ENCODE peak calls at places on chromosome 22, in five cellular contexts. One of them, this sample, is unnamed.

GRCh38 chr22:26565889-26566288 is 24.0 kb downstream of the TPST2 start:
- DNase-seq in mesenchymal stem cell: no peak
- DNase-seq in left cardiac atrium: no peak
- DNase-seq in upper lobe of right lung: no peak
- DNase-seq in activated CD4-positive, alpha-beta T cell treated with anti-CD3 and anti-CD28 coated beads, Interleukin-2, amount 10 ng/mL, durations not matched to agents 7 days and 5 days: no peak
- DNase-seq in this sample: no peak

GRCh38 chr22:35630387-35630793 is 13.3 kb upstream of the MB start:
- DNase-seq in mesenchymal stem cell: peak
- DNase-seq in left cardiac atrium: no peak
- DNase-seq in upper lobe of right lung: peak
- DNase-seq in activated CD4-positive, alpha-beta T cell treated with anti-CD3 and anti-CD28 coated beads, Interleukin-2, amount 10 ng/mL, durations not matched to agents 7 days and 5 days: no peak
- DNase-seq in this sample: peak

GRCh38 chr22:31228425-31228824 is 16.3 kb downstream of the LIMK2 start:
- DNase-seq in mesenchymal stem cell: no peak
- DNase-seq in left cardiac atrium: no peak
- DNase-seq in upper lobe of right lung: no peak
- DNase-seq in activated CD4-positive, alpha-beta T cell treated with anti-CD3 and anti-CD28 coated beads, Interleukin-2, amount 10 ng/mL, durations not matched to agents 7 days and 5 days: no peak
- DNase-seq in this sample: no peak

GRCh38 chr22:49011379-49011768 is 816.3 kb downstream of the BRD1 start:
- DNase-seq in mesenchymal stem cell: no peak
- DNase-seq in left cardiac atrium: no peak
- DNase-seq in upper lobe of right lung: no peak
- DNase-seq in activated CD4-positive, alpha-beta T cell treated with anti-CD3 and anti-CD28 coated beads, Interleukin-2, amount 10 ng/mL, durations not matched to agents 7 days and 5 days: no peak
- DNase-seq in this sample: no peak

GRCh38 chr22:32204211-32204855 is 540 bp downstream of the RFPL2 start:
- DNase-seq in mesenchymal stem cell: no peak
- DNase-seq in left cardiac atrium: no peak
- DNase-seq in upper lobe of right lung: no peak
- DNase-seq in activated CD4-positive, alpha-beta T cell treated with anti-CD3 and anti-CD28 coated beads, Interleukin-2, amount 10 ng/mL, durations not matched to agents 7 days and 5 days: no peak
- DNase-seq in this sample: no peak

GRCh38 chr22:43044402-43044801 is 29.5 kb upstream of the PACSIN2 start:
- DNase-seq in mesenchymal stem cell: no peak
- DNase-seq in left cardiac atrium: no peak
- DNase-seq in upper lobe of right lung: no peak
- DNase-seq in activated CD4-positive, alpha-beta T cell treated with anti-CD3 and anti-CD28 coated beads, Interleukin-2, amount 10 ng/mL, durations not matched to agents 7 days and 5 days: no peak
- DNase-seq in this sample: no peak

GRCh38 chr22:41286639-41287091 is 678 bp upstream of the RANGAP1 start:
- DNase-seq in mesenchymal stem cell: no peak
- DNase-seq in left cardiac atrium: no peak
- DNase-seq in upper lobe of right lung: no peak
- DNase-seq in activated CD4-positive, alpha-beta T cell treated with anti-CD3 and anti-CD28 coated beads, Interleukin-2, amount 10 ng/mL, durations not matched to agents 7 days and 5 days: peak
- DNase-seq in this sample: peak

GRCh38 chr22:26174280-26174679 is 5.0 kb downstream of the SEZ6L start:
- DNase-seq in mesenchymal stem cell: no peak
- DNase-seq in left cardiac atrium: no peak
- DNase-seq in upper lobe of right lung: no peak
- DNase-seq in activated CD4-positive, alpha-beta T cell treated with anti-CD3 and anti-CD28 coated beads, Interleukin-2, amount 10 ng/mL, durations not matched to agents 7 days and 5 days: no peak
- DNase-seq in this sample: no peak

GRCh38 chr22:35972559-35972958 is 56.1 kb downstream of the RBFOX2 start:
- DNase-seq in mesenchymal stem cell: peak
- DNase-seq in left cardiac atrium: no peak
- DNase-seq in upper lobe of right lung: no peak
- DNase-seq in activated CD4-positive, alpha-beta T cell treated with anti-CD3 and anti-CD28 coated beads, Interleukin-2, amount 10 ng/mL, durations not matched to agents 7 days and 5 days: no peak
- DNase-seq in this sample: no peak

GRCh38 chr22:26847816-26848215 is 190.4 kb downstream of the MIAT start:
- DNase-seq in mesenchymal stem cell: no peak
- DNase-seq in left cardiac atrium: no peak
- DNase-seq in upper lobe of right lung: no peak
- DNase-seq in activated CD4-positive, alpha-beta T cell treated with anti-CD3 and anti-CD28 coated beads, Interleukin-2, amount 10 ng/mL, durations not matched to agents 7 days and 5 days: no peak
- DNase-seq in this sample: no peak

GRCh38 chr22:37212174-37212906 is at the start of gene SSTR3:
- DNase-seq in mesenchymal stem cell: no peak
- DNase-seq in left cardiac atrium: peak
- DNase-seq in upper lobe of right lung: peak
- DNase-seq in activated CD4-positive, alpha-beta T cell treated with anti-CD3 and anti-CD28 coated beads, Interleukin-2, amount 10 ng/mL, durations not matched to agents 7 days and 5 days: no peak
- DNase-seq in this sample: peak

GRCh38 chr22:43832393-43833265 is 20.5 kb upstream of the EFCAB6 start:
- DNase-seq in mesenchymal stem cell: no peak
- DNase-seq in left cardiac atrium: no peak
- DNase-seq in upper lobe of right lung: peak
- DNase-seq in activated CD4-positive, alpha-beta T cell treated with anti-CD3 and anti-CD28 coated beads, Interleukin-2, amount 10 ng/mL, durations not matched to agents 7 days and 5 days: no peak
- DNase-seq in this sample: no peak

GRCh38 chr22:42473484-42474193 is 41.4 kb upstream of the NFAM1 start:
- DNase-seq in mesenchymal stem cell: peak
- DNase-seq in left cardiac atrium: no peak
- DNase-seq in upper lobe of right lung: no peak
- DNase-seq in activated CD4-positive, alpha-beta T cell treated with anti-CD3 and anti-CD28 coated beads, Interleukin-2, amount 10 ng/mL, durations not matched to agents 7 days and 5 days: peak
- DNase-seq in this sample: no peak

GRCh38 chr22:27419473-27419872 is 382.1 kb downstream of the MN1 start:
- DNase-seq in mesenchymal stem cell: no peak
- DNase-seq in left cardiac atrium: no peak
- DNase-seq in upper lobe of right lung: no peak
- DNase-seq in activated CD4-positive, alpha-beta T cell treated with anti-CD3 and anti-CD28 coated beads, Interleukin-2, amount 10 ng/mL, durations not matched to agents 7 days and 5 days: no peak
- DNase-seq in this sample: no peak

GRCh38 chr22:39171623-39172264 is 19.3 kb upstream of the CBX7 start:
- DNase-seq in mesenchymal stem cell: no peak
- DNase-seq in left cardiac atrium: no peak
- DNase-seq in upper lobe of right lung: no peak
- DNase-seq in activated CD4-positive, alpha-beta T cell treated with anti-CD3 and anti-CD28 coated beads, Interleukin-2, amount 10 ng/mL, durations not matched to agents 7 days and 5 days: no peak
- DNase-seq in this sample: no peak

GRCh38 chr22:34334893-34335292 is 414.6 kb upstream of the LARGE1 start:
- DNase-seq in mesenchymal stem cell: no peak
- DNase-seq in left cardiac atrium: no peak
- DNase-seq in upper lobe of right lung: no peak
- DNase-seq in activated CD4-positive, alpha-beta T cell treated with anti-CD3 and anti-CD28 coated beads, Interleukin-2, amount 10 ng/mL, durations not matched to agents 7 days and 5 days: no peak
- DNase-seq in this sample: no peak

GRCh38 chr22:35328472-35328885 is 28.8 kb downstream of the TOM1 start:
- DNase-seq in mesenchymal stem cell: no peak
- DNase-seq in left cardiac atrium: no peak
- DNase-seq in upper lobe of right lung: peak
- DNase-seq in activated CD4-positive, alpha-beta T cell treated with anti-CD3 and anti-CD28 coated beads, Interleukin-2, amount 10 ng/mL, durations not matched to agents 7 days and 5 days: no peak
- DNase-seq in this sample: no peak

GRCh38 chr22:50694099-50694498 is 21.5 kb downstream of the SHANK3 start:
- DNase-seq in mesenchymal stem cell: peak
- DNase-seq in left cardiac atrium: no peak
- DNase-seq in upper lobe of right lung: no peak
- DNase-seq in activated CD4-positive, alpha-beta T cell treated with anti-CD3 and anti-CD28 coated beads, Interleukin-2, amount 10 ng/mL, durations not matched to agents 7 days and 5 days: no peak
- DNase-seq in this sample: no peak

GRCh38 chr22:22667966-22668880 is 23.8 kb downstream of the GGTLC2 start:
- DNase-seq in mesenchymal stem cell: no peak
- DNase-seq in left cardiac atrium: no peak
- DNase-seq in upper lobe of right lung: no peak
- DNase-seq in activated CD4-positive, alpha-beta T cell treated with anti-CD3 and anti-CD28 coated beads, Interleukin-2, amount 10 ng/mL, durations not matched to agents 7 days and 5 days: no peak
- DNase-seq in this sample: no peak

GRCh38 chr22:49305215-49305965 is 522.3 kb downstream of the BRD1 start:
- DNase-seq in mesenchymal stem cell: no peak
- DNase-seq in left cardiac atrium: peak
- DNase-seq in upper lobe of right lung: peak
- DNase-seq in activated CD4-positive, alpha-beta T cell treated with anti-CD3 and anti-CD28 coated beads, Interleukin-2, amount 10 ng/mL, durations not matched to agents 7 days and 5 days: peak
- DNase-seq in this sample: peak

GRCh38 chr22:37043828-37044538 is 7.6 kb upstream of the KCTD17 start:
- DNase-seq in mesenchymal stem cell: peak
- DNase-seq in left cardiac atrium: peak
- DNase-seq in upper lobe of right lung: peak
- DNase-seq in activated CD4-positive, alpha-beta T cell treated with anti-CD3 and anti-CD28 coated beads, Interleukin-2, amount 10 ng/mL, durations not matched to agents 7 days and 5 days: peak
- DNase-seq in this sample: no peak